ENCODE peak calls at places on chromosomes 2 and 18, in seven cellular contexts. O, N, X, C, R, S and P are unnamed samples.

GRCh38 chr2:27856956-27857355 is 33.2 kb downstream of the RBKS start:
- DNase-seq in O (no peak), N (no peak), X (no peak), C (no peak), R (no peak), S (no peak), P (no peak)

GRCh38 chr2:95204396-95204795 is 2.9 kb upstream of the ZNF892 start:
- DNase-seq in O (no peak), N (no peak), X (no peak), C (no peak), R (no peak), S (no peak), P (no peak)

GRCh38 chr2:148752977-148753376 is 108.4 kb downstream of the EPC2 start:
- DNase-seq in O (no peak), N (no peak), X (no peak), C (no peak), R (no peak), S (no peak), P (no peak)

GRCh38 chr2:101199153-101199810 is 48.1 kb upstream of the TBC1D8 start:
- DNase-seq in O (no peak), N (peak), X (no peak), C (no peak), R (peak), S (no peak), P (no peak)

GRCh38 chr18:73564073-73564472 is 583.6 kb downstream of the FBXO15 start:
- DNase-seq in O (no peak), N (peak), X (no peak), C (no peak), R (peak), S (no peak), P (peak)

GRCh38 chr2:191379375-191379774 is 134.2 kb downstream of the MYO1B start:
- DNase-seq in O (no peak), N (no peak), X (no peak), C (no peak), R (no peak), S (no peak), P (no peak)

GRCh38 chr2:207067476-207067875 is 98.3 kb downstream of the KLF7 start:
- DNase-seq in O (no peak), N (no peak), X (no peak), C (no peak), R (no peak), S (no peak), P (no peak)

GRCh38 chr2:26572589-26572988 is 68.6 kb downstream of the CIB4 start:
- DNase-seq in O (peak), N (no peak), X (no peak), C (peak), R (no peak), S (no peak), P (no peak)

GRCh38 chr2:17429130-17429529 is 89.1 kb downstream of the RAD51AP2 start:
- DNase-seq in O (no peak), N (no peak), X (no peak), C (no peak), R (peak), S (peak), P (no peak)

GRCh38 chr2:222797308-222797707 is 63.5 kb upstream of the ACSL3 start:
- DNase-seq in O (peak), N (peak), X (no peak), C (no peak), R (peak), S (no peak), P (no peak)

GRCh38 chr2:155866477-155866876 is 466.0 kb downstream of the NR4A2 start:
- DNase-seq in O (peak), N (no peak), X (no peak), C (peak), R (no peak), S (no peak), P (no peak)

DNA sequence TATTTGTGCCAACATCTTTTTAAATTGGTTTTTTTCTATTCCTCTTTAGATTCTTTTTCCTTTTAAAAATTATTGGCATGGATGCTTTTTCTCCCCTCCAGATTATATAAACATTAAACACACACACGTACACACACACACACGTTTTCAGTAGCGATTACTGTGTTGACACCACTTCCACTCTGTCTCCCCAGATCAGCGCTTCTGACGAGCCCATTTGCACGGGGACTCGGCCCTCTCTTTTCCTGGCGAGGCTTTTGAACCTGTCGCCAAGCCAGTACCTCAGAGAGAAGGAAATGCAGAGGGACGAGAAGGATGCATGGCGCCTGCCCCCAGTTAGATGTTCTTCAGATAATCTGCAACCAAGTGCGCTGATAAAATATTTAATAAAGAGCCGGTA is 1.1 kb upstream of the TBR1 start:
- DNase-seq in O (peak), N (peak), X (no peak), C (peak), R (peak), S (no peak), P (no peak)
- TF ChIP-seq EZH2 in O (peak), N (no peak), X (no peak), C (no peak), R (peak), S (no peak), P (peak)

DNA sequence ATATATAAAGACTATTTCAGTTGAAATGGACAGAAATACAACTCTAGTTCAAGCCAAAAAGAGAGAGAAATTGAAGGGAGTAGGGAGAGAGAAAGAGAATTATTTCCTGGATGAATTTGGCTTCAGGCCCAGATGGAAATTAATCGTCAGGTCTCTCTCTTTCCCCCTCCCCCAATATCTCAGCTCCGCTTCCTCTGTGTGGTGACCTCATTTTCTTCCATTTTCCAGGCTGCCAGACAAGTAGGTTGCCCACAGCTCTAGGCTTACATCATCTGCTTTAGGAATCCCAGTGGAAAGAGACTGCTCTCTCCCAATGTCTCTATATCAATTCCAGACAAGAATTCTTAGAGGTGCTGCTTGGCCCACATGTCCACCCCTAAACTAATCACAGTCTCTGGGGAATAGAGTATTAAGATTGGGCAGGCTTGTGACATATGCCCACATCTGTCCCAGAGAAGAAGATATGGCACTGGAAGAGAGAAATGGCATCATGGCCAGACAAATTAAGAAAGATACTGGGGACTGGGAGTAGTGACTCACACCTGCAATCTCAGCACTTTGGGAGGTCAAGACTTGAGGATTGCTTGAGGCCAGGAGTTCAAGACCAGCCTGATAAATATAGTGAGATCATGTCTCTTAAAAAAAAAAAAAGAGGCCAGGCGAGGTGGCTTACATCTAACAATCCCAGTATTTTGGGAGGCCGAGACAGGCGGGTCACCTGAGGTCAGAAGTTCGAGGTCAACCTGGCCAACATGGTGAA is 37.2 kb upstream of the CFAP36 start:
- DNase-seq in O (peak), N (no peak), X (no peak), C (no peak), R (peak), S (no peak), P (peak)
- H2AFZ ChIP-seq in O (peak), N (no peak), X (peak), C (peak), R (peak), S (no peak), P (no peak)

DNA sequence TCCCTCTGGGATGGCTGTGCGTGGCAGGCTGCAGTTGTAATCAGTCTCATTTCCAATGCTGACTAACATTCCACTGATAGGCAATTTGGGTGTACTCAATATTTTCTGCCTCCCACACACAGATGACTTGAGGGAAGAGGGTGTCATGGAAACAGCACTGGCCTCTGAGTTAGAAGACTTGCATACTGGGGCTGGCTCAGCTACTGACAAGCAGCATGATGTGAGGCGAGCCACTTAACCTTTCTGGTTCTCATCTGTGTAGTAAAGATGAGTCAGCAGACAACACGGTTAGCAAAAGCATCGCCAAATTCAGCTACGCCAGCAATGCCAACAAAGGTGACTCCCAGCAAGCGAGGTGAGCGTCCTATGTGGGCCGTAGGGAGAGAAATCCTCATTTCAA is 73.5 kb downstream of the COLEC12 start:
- DNase-seq in O (no peak), N (no peak), X (no peak), C (no peak), R (peak), S (no peak), P (peak)
- TF ChIP-seq EZH2phosphoT487 in O (no peak), N (no peak), X (no peak), C (no peak), R (no peak), S (no peak), P (no peak)

GRCh38 chr2:170821631-170822291 is 5.1 kb downstream of the GAD1 start:
- DNase-seq in O (peak), N (no peak), X (no peak), C (no peak), R (no peak), S (no peak), P (no peak)
- TF ChIP-seq EZH2 in O (peak), N (no peak), X (no peak), C (no peak), R (no peak), S (no peak), P (no peak)

GRCh38 chr2:71602581-71602980 is 149.2 kb downstream of the DYSF start:
- DNase-seq in O (no peak), N (no peak), X (no peak), C (no peak), R (no peak), S (no peak), P (no peak)
- H2AFZ ChIP-seq in O (no peak), N (no peak), X (no peak), C (no peak), R (no peak), S (no peak), P (no peak)

GRCh38 chr18:13036622-13037320 is 45.6 kb downstream of the CEP192 start:
- DNase-seq in O (no peak), N (peak), X (no peak), C (no peak), R (peak), S (no peak), P (no peak)
- TF ChIP-seq EZH2phosphoT487 in O (no peak), N (no peak), X (no peak), C (no peak), R (no peak), S (no peak), P (no peak)

GRCh38 chr2:66582975-66583842 is 148.3 kb downstream of the MEIS1 start:
- DNase-seq in O (peak), N (no peak), X (no peak), C (no peak), R (no peak), S (no peak), P (no peak)
- TF ChIP-seq EZH2 in O (peak), N (no peak), X (no peak), C (peak), R (no peak), S (no peak), P (no peak)

GRCh38 chr18:80106482-80107051 is 2.5 kb upstream of the ADNP2 start:
- DNase-seq in O (no peak), N (no peak), X (no peak), C (no peak), R (no peak), S (no peak), P (no peak)

GRCh38 chr18:80108739-80109675 is at the start of gene ADNP2:
- DNase-seq in O (peak), N (peak), X (peak), C (peak), R (peak), S (peak), P (peak)

GRCh38 chr18:80108122-80108536 is 933 bp upstream of the ADNP2 start:
- DNase-seq in O (no peak), N (no peak), X (no peak), C (no peak), R (no peak), S (no peak), P (no peak)

GRCh38 chr18:80105369-80106167 is 3.5 kb upstream of the ADNP2 start:
- DNase-seq in O (no peak), N (no peak), X (no peak), C (no peak), R (no peak), S (no peak), P (no peak)

DNA sequence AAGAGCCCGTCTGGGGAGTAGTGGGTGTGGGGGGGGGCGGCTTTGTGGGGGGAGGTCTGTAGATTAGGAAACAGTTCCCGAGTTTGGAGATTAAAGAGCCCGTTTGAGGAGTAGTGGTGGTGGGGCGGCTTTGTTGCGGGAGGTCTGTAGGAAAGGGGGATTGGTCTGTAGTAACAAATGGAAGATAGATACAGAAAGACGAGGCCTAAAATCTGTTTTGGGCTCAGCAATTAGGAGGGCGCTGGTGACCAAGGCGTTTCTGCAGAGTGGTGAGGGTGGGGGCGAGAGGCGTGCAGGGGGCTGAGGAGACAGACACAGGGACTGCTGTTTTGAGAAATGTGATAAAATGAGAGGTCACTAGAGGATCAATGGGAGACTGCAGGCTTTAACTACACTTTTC is 1.7 kb upstream of the ADNP2 start:
- DNase-seq in O (no peak), N (no peak), X (no peak), C (no peak), R (no peak), S (no peak), P (no peak)
- H2AFZ ChIP-seq in O (no peak), N (no peak), X (no peak), C (no peak), R (peak), S (no peak), P (no peak)

GRCh38 chr18:58400337-58400885 is 228.5 kb downstream of the ALPK2 start:
- DNase-seq in O (no peak), N (no peak), X (no peak), C (no peak), R (peak), S (no peak), P (peak)
- TF ChIP-seq EZH2phosphoT487 in O (no peak), N (no peak), X (no peak), C (no peak), R (no peak), S (no peak), P (no peak)